ENCODE peak calls at places on chromosomes 2 and 18, in seven cellular contexts. F is tibial nerve, U is GM12865, G is SK-N-SH, N is epithelial cell of proximal tubule, Z is IMR-90, B is right lobe of liver. K is an unnamed sample.

GRCh38 chr18:31819106-31819924 is 58.6 kb upstream of the SLC25A52 start:
- DNase-seq in F (no peak), U (peak; percentile 64), G (peak; percentile 34), N (no peak), Z (peak; percentile 52), B (no peak), K (peak; percentile 34)

GRCh38 chr2:149037851-149038250 is 648 bp upstream of the LYPD6B start:
- DNase-seq in F (no peak), U (no peak), G (peak; percentile 36), N (no peak), Z (no peak), B (no peak), K (no peak)

GRCh38 chr18:74608681-74609080 is 11.0 kb downstream of the ZNF407 start:
- DNase-seq in F (no peak), U (no peak), G (no peak), N (no peak), Z (no peak), B (no peak), K (no peak)

GRCh38 chr2:8581048-8581561 is 100.8 kb upstream of the ID2 start:
- DNase-seq in F (no peak), U (no peak), G (no peak), N (no peak), Z (no peak), B (no peak), K (no peak)

GRCh38 chr18:45923138-45923537 is 44.0 kb downstream of the EPG5 start:
- DNase-seq in F (no peak), U (no peak), G (no peak), N (no peak), Z (no peak), B (no peak), K (no peak)

GRCh38 chr2:216491757-216492635 is 6.6 kb upstream of the RPL37A start:
- DNase-seq in F (no peak), U (peak; percentile 95), G (no peak), N (no peak), Z (no peak), B (no peak), K (peak; percentile 36)

GRCh38 chr2:219230201-219230540 is 565 bp downstream of the ANKZF1 start:
- DNase-seq in F (peak; percentile 39), U (peak; percentile 66), G (peak; percentile 65), N (no peak), Z (peak; percentile 55), B (peak; percentile 72), K (peak; percentile 53)

GRCh38 chr2:19426941-19427340 is 68.5 kb upstream of the OSR1 start:
- DNase-seq in F (no peak), U (no peak), G (no peak), N (no peak), Z (no peak), B (no peak), K (no peak)

GRCh38 chr2:112640800-112641675 is 4.7 kb upstream of the SLC20A1 start:
- DNase-seq in F (no peak), U (no peak), G (no peak), N (no peak), Z (peak; percentile 96), B (no peak), K (no peak)

GRCh38 chr2:160507464-160507863 is 13.9 kb upstream of the RBMS1 start:
- DNase-seq in F (no peak), U (no peak), G (no peak), N (no peak), Z (no peak), B (no peak), K (no peak)

GRCh38 chr18:59124370-59124704 is 15.3 kb upstream of the SEC11C start:
- DNase-seq in F (no peak), U (no peak), G (no peak), N (no peak), Z (no peak), B (no peak), K (no peak)

GRCh38 chr2:19540739-19541503 is 182.5 kb upstream of the OSR1 start:
- DNase-seq in F (peak; percentile 14), U (peak; percentile 24), G (no peak), N (peak; percentile 66), Z (peak; percentile 91), B (no peak), K (no peak)

GRCh38 chr2:64615206-64615763 is 38.4 kb downstream of the SERTAD2 start:
- DNase-seq in F (no peak), U (no peak), G (no peak), N (no peak), Z (no peak), B (no peak), K (no peak)

GRCh38 chr2:64617631-64618151 is 36.0 kb downstream of the SERTAD2 start:
- DNase-seq in F (no peak), U (no peak), G (no peak), N (no peak), Z (no peak), B (no peak), K (no peak)

GRCh38 chr2:64613276-64613675 is 40.4 kb downstream of the SERTAD2 start:
- DNase-seq in F (no peak), U (no peak), G (no peak), N (no peak), Z (no peak), B (no peak), K (no peak)

GRCh38 chr2:64612575-64613195 is 41.0 kb downstream of the SERTAD2 start:
- DNase-seq in F (no peak), U (no peak), G (no peak), N (no peak), Z (no peak), B (no peak), K (no peak)

GRCh38 chr2:64615844-64616536 is 37.7 kb downstream of the SERTAD2 start:
- DNase-seq in F (no peak), U (no peak), G (no peak), N (no peak), Z (no peak), B (no peak), K (no peak)
- TF ChIP-seq CTCF in F (no peak), U (no peak), G (no peak), N (peak; percentile 2), Z (no peak), B (peak; percentile 17), K (no peak)

GRCh38 chr2:173821451-173821850 is 143.7 kb downstream of the SP3 start:
- DNase-seq in F (no peak), U (no peak), G (no peak), N (no peak), Z (no peak), B (no peak), K (no peak)
- TF ChIP-seq CTCF in F (no peak), U (no peak), G (no peak), N (no peak), Z (no peak), B (no peak), K (no peak)

DNA sequence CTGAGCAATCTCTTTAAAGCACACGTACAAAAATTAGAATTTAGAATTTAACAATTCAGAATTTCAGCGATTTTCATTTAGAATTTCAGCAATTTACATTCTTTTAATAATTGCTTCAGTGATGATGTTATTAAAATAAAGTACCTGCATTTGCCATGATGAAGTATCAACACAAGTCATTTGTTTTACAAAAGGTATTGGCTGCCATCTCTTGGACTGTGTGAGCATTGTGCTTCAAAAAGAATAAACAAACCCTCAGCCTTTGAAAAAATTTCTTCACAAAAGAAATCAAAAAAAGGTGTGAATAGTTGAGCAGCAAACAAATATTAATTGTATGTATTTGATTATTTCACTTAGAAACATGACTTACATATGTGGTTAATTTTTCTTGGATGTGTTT is 27.1 kb upstream of the ZC3H15 start:
- DNase-seq in F (no peak), U (peak; percentile 26), G (no peak), N (no peak), Z (peak; percentile 28), B (no peak), K (no peak)
- TF ChIP-seq CTCF in F (no peak), U (peak; percentile 12), G (peak; percentile 67), N (peak; percentile 51), Z (peak; percentile 37), B (peak; percentile 48), K (peak; percentile 44)

GRCh38 chr2:63486861-63487290 is 101.4 kb downstream of the WDPCP start:
- DNase-seq in F (no peak), U (peak; percentile 7), G (no peak), N (no peak), Z (no peak), B (no peak), K (peak; percentile 9)
- TF ChIP-seq CTCF in F (no peak), U (no peak), G (peak; percentile 22), N (no peak), Z (no peak), B (peak; percentile 18), K (peak; percentile 57)

GRCh38 chr2:132668189-132668833 is 1.7 kb downstream of the LYPD1 start:
- DNase-seq in F (no peak), U (no peak), G (peak; percentile 77), N (no peak), Z (no peak), B (no peak), K (no peak)

GRCh38 chr2:132670104-132670960 is at the start of gene LYPD1:
- DNase-seq in F (no peak), U (no peak), G (peak; percentile 51), N (no peak), Z (no peak), B (peak; percentile 63), K (no peak)

GRCh38 chr2:132669854-132670103 is 226 bp downstream of the LYPD1 start:
- DNase-seq in F (no peak), U (no peak), G (peak; percentile 70), N (no peak), Z (no peak), B (no peak), K (no peak)

GRCh38 chr2:132668986-132669853 is 785 bp downstream of the LYPD1 start:
- DNase-seq in F (no peak), U (no peak), G (peak; percentile 59), N (no peak), Z (no peak), B (peak; percentile 56), K (no peak)

GRCh38 chr2:132670961-132671781 is 1.2 kb upstream of the LYPD1 start:
- DNase-seq in F (no peak), U (no peak), G (peak; percentile 27), N (peak; percentile 94), Z (peak; percentile 97), B (no peak), K (no peak)
- TF ChIP-seq CTCF in F (no peak), U (no peak), G (no peak), N (no peak), Z (no peak), B (no peak), K (no peak)

GRCh38 chr18:65206551-65207260 is 544.1 kb upstream of the CDH7 start:
- DNase-seq in F (no peak), U (peak; percentile 0), G (no peak), N (no peak), Z (no peak), B (no peak), K (no peak)
- TF ChIP-seq CTCF in F (no peak), U (peak; percentile 13), G (no peak), N (no peak), Z (no peak), B (no peak), K (peak; percentile 19)

GRCh38 chr2:84631047-84631446 is 114.7 kb downstream of the DNAH6 start:
- DNase-seq in F (no peak), U (peak; percentile 17), G (peak; percentile 36), N (no peak), Z (peak; percentile 53), B (no peak), K (peak; percentile 15)
- TF ChIP-seq CTCF in F (peak; percentile 18), U (peak; percentile 41), G (peak; percentile 75), N (peak; percentile 75), Z (peak; percentile 60), B (peak; percentile 45), K (peak; percentile 42)

GRCh38 chr2:70300771-70301343 is 1.0 kb downstream of the FAM136A start:
- DNase-seq in F (no peak), U (peak; percentile 43), G (no peak), N (no peak), Z (no peak), B (no peak), K (no peak)
- TF ChIP-seq CTCF in F (no peak), U (peak; percentile 39), G (no peak), N (no peak), Z (no peak), B (peak; percentile 49), K (peak; percentile 50)

K was measured in GM13977.